ENCODE peak calls at places on chromosomes 11 and 22, in six cellular contexts. E is fibroblast of lung, Q is mammary epithelial cell, P is GM23248, T is PC-9, L is K562. K is an unnamed sample.

GRCh38 chr11:8652140-8652539 is 30.3 kb downstream of the TRIM66 start:
- DNase-seq in T (peak; percentile 59), Q (peak; percentile 86), E (peak; percentile 96), L (no peak), P (peak; percentile 97), K (no peak)

GRCh38 chr11:27635567-27636037 is 64.7 kb downstream of the BDNF start:
- DNase-seq in L (no peak), Q (no peak), P (no peak), E (no peak), T (no peak), K (no peak)

GRCh38 chr11:94831529-94831928 is 63.4 kb downstream of the AMOTL1 start:
- DNase-seq in T (no peak), E (no peak), L (no peak), Q (no peak), P (no peak), K (no peak)

GRCh38 chr11:134949121-134949591 is 537.1 kb upstream of the B3GAT1 start:
- DNase-seq in E (peak; percentile 90), P (peak; percentile 82), Q (no peak), L (no peak), T (no peak), K (no peak)

GRCh38 chr22:19884954-19885751 is 30.5 kb upstream of the GNB1L start:
- DNase-seq in Q (no peak), L (no peak), P (no peak), T (no peak), E (no peak), K (no peak)

GRCh38 chr22:43050995-43051394 is 36.0 kb upstream of the PACSIN2 start:
- DNase-seq in L (no peak), Q (no peak), P (no peak), E (no peak), T (no peak), K (peak; percentile 11)

GRCh38 chr22:47290706-47291430 is 528.4 kb downstream of the TBC1D22A start:
- DNase-seq in T (no peak), E (no peak), Q (no peak), L (no peak), P (no peak), K (no peak)

GRCh38 chr22:19974935-19975706 is 33.5 kb upstream of the TXNRD2 start:
- DNase-seq in L (peak; percentile 88), E (no peak), T (peak; percentile 82), Q (no peak), P (no peak), K (no peak)

GRCh38 chr11:123753110-123753509 is 1.2 kb downstream of the OR6X1 start:
- DNase-seq in E (no peak), L (no peak), Q (no peak), P (no peak), T (no peak), K (no peak)

GRCh38 chr22:43260818-43261217 is 73.9 kb upstream of the TTLL12 start:
- DNase-seq in Q (no peak), T (no peak), E (no peak), P (no peak), L (no peak), K (no peak)

GRCh38 chr22:30178180-30179126 is 68.1 kb downstream of the LIF start:
- DNase-seq in P (peak; percentile 24), L (no peak), T (no peak), Q (no peak), E (no peak), K (peak; percentile 73)

GRCh38 chr11:27839226-27839913 is 139.1 kb upstream of the BDNF start:
- DNase-seq in P (peak; percentile 48), E (peak; percentile 27), L (no peak), T (no peak), Q (no peak), K (no peak)

GRCh38 chr11:19455731-19456130 is 215.0 kb upstream of the E2F8 start:
- DNase-seq in L (no peak), Q (no peak), P (peak; percentile 41), E (no peak), T (no peak), K (no peak)

GRCh38 chr22:50242406-50242949 is 2.3 kb downstream of the TUBGCP6 start:
- DNase-seq in T (no peak), L (no peak), Q (no peak), P (peak; percentile 37), E (no peak), K (no peak)

GRCh38 chr11:75565221-75565814 is 3.3 kb downstream of the SERPINH1 start:
- DNase-seq in Q (peak; percentile 67), P (peak; percentile 95), T (no peak), L (no peak), E (peak; percentile 73), K (no peak)

GRCh38 chr11:130631119-130631518 is 182.7 kb downstream of the ADAMTS15 start:
- DNase-seq in T (peak; percentile 89), Q (peak; percentile 95), P (peak; percentile 93), L (no peak), E (peak; percentile 97), K (no peak)

GRCh38 chr22:21032037-21032842 is at the start of gene SLC7A4:
- DNase-seq in Q (no peak), E (no peak), L (peak; percentile 88), T (no peak), P (no peak), K (no peak)
- TF ChIP-seq EZH2 in Q (no peak), E (no peak), L (no peak), T (no peak), P (no peak), K (no peak)

GRCh38 chr22:37010976-37011375 is 8.3 kb downstream of the TST start:
- DNase-seq in T (no peak), L (no peak), E (no peak), P (no peak), Q (no peak), K (no peak)

GRCh38 chr22:37010174-37010573 is 9.1 kb downstream of the TST start:
- DNase-seq in T (no peak), Q (no peak), L (no peak), P (no peak), E (no peak), K (no peak)

GRCh38 chr22:37007666-37008065 is 11.6 kb downstream of the TST start:
- DNase-seq in P (no peak), Q (no peak), T (no peak), E (no peak), L (no peak), K (no peak)

GRCh38 chr22:37008365-37008764 is 10.9 kb downstream of the TST start:
- DNase-seq in L (no peak), P (no peak), E (no peak), T (no peak), Q (no peak), K (no peak)

GRCh38 chr22:37009490-37009889 is 9.8 kb downstream of the TST start:
- DNase-seq in Q (no peak), T (no peak), P (no peak), L (no peak), E (no peak), K (no peak)
- H3K4me2 ChIP-seq in Q (no peak overlapping the region), T (no peak overlapping the region), P (no peak overlapping the region), L (no peak overlapping the region), E (no peak overlapping the region), K (no peak overlapping the region)

GRCh38 chr11:32333335-32333991 is 101.9 kb downstream of the WT1 start:
- DNase-seq in L (no peak), Q (peak; percentile 21), E (peak; percentile 64), T (no peak), P (peak; percentile 72), K (no peak)
- TF ChIP-seq EZH2 in L (no peak), Q (no peak), E (no peak), T (no peak), P (peak; percentile 49), K (no peak)

GRCh38 chr11:61779666-61780525 is 12.5 kb downstream of the TMEM258 start:
- DNase-seq in L (no peak), T (no peak), Q (no peak), P (no peak), E (no peak), K (no peak)
- H3K4me2 ChIP-seq in L (no peak overlapping the region), T (no peak overlapping the region), Q (no peak overlapping the region), P (no peak overlapping the region), E (no peak overlapping the region), K (no peak overlapping the region)

GRCh38 chr22:27804016-27804415 is 2.5 kb upstream of the MN1 start:
- DNase-seq in L (no peak), E (no peak), P (no peak), Q (no peak), T (no peak), K (no peak)

GRCh38 chr22:27801616-27802388 is at the start of gene MN1:
- DNase-seq in P (peak; percentile 79), E (peak; percentile 66), L (no peak), T (peak; percentile 51), Q (peak; percentile 60), K (no peak)

GRCh38 chr22:27801197-27801615 is 350 bp downstream of the MN1 start:
- DNase-seq in L (peak; percentile 13), T (no peak), E (peak; percentile 66), P (peak; percentile 81), Q (peak; percentile 52), K (no peak)

GRCh38 chr22:27800250-27801131 is 1.1 kb downstream of the MN1 start:
- DNase-seq in T (no peak), E (peak; percentile 70), L (peak; percentile 11), P (peak; percentile 80), Q (peak; percentile 60), K (no peak)

GRCh38 chr22:27802389-27803079 is 978 bp upstream of the MN1 start:
- DNase-seq in E (no peak), T (no peak), Q (no peak), P (no peak), L (no peak), K (no peak)
- TF ChIP-seq EZH2 in E (no peak), T (no peak), Q (no peak), P (no peak), L (no peak), K (no peak)

DNA sequence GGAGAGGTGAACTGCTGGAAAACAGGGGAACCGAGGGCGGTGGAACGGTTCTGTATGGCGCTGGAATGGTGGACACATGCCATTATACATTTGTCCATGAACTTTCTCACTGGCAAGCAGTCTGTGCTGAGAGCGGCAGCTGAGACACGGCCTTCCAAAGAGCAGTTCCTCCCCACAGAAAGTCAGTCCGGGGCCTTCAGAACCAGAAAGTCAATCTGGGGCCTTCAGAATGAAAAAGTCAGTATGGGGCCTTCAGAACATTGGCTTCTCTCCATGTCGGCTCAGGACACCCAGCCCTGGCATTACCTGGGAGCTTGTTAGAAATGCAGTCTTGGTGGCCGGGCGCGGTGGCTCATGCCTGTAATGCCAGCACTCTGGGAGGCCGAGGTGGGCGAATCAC is 8.8 kb downstream of the TXN2 start:
- DNase-seq in Q (no peak), P (no peak), L (no peak), T (no peak), E (no peak), K (no peak)
- H3K4me2 ChIP-seq in Q (no peak overlapping the region), P (no peak overlapping the region), L (no peak overlapping the region), T (no peak overlapping the region), E (no peak overlapping the region), K (no peak overlapping the region)

DNA sequence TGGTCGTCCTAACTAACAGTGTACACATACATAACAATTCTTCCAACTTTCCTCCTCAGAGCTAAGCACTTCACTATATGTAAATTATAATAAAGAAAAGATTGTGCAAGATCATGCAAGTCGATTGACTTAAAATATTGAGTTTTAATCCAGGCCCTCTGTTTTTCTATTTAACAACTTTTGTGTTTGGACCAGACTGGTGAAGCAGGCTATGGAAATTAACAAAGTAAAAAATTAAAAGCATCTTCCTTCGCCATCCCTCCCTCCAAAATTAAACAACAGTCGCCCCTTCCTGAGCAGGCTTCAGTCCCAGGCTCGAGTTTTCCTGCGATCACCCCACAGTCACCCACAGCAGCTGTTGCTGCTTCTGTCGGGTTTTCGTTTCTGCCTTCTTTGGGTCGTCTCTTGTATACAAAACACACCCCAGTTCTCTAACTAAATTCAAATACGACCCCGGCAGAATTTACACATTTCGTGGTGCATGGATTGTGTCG is 4.7 kb downstream of the ALX4 start:
- DNase-seq in L (no peak), P (no peak), Q (no peak), E (no peak), T (no peak), K (no peak)
- TF ChIP-seq EZH2 in L (no peak), P (peak; percentile 99), Q (peak; percentile 67), E (peak; percentile 57), T (no peak), K (no peak)

K was measured in DND-41.